ENCODE peak calls at places on chromosomes 16 and 17, in nine cellular contexts. G is HFFc6, U is AG04450, P is BE2C, Y is DND-41, V is cardiac fibroblast, K is HCT116, E is mesothelial cell of epicardium, B is stomach. X is an unnamed sample.

GRCh38 chr16:10370096-10370726 is 15.7 kb upstream of the ATF7IP2 start:
- DNase-seq in G (no peak), U (no peak), P (no peak), Y (no peak), V (no peak), K (no peak), E (no peak), B (no peak), X (no peak)

GRCh38 chr16:49015189-49015540 is 266.5 kb downstream of the CBLN1 start:
- DNase-seq in G (no peak), U (no peak), P (no peak), Y (no peak), V (no peak), K (no peak), E (no peak), B (no peak), X (no peak)

GRCh38 chr17:77286641-77287431 is 146.1 kb downstream of the SEC14L1 start:
- DNase-seq in G (peak; percentile 50), U (no peak), P (peak; percentile 77), Y (no peak), V (peak; percentile 81), K (peak; percentile 73), E (no peak), B (peak; percentile 88), X (no peak)

GRCh38 chr16:57318240-57318970 is 33.9 kb upstream of the PLLP start:
- DNase-seq in G (peak; percentile 13), U (no peak), P (no peak), Y (no peak), V (no peak), K (no peak), E (no peak), B (no peak), X (no peak)

GRCh38 chr16:23597003-23597756 is 1.1 kb upstream of the NDUFAB1 start:
- DNase-seq in G (peak; percentile 19), U (no peak), P (peak; percentile 81), Y (peak; percentile 11), V (no peak), K (peak; percentile 50), E (no peak), B (no peak), X (no peak)

GRCh38 chr17:74862108-74862901 is 2.6 kb upstream of the GRIN2C start:
- DNase-seq in G (no peak), U (no peak), P (peak; percentile 85), Y (peak; percentile 69), V (peak; percentile 41), K (no peak), E (no peak), B (peak; percentile 70), X (peak; percentile 53)

GRCh38 chr17:76524598-76525512 is 12.7 kb downstream of the CYGB start:
- DNase-seq in G (no peak), U (no peak), P (peak; percentile 73), Y (no peak), V (peak; percentile 85), K (no peak), E (no peak), B (peak; percentile 84), X (no peak)

GRCh38 chr16:56643080-56643778 is 4.8 kb downstream of the MT1A start:
- DNase-seq in G (peak; percentile 17), U (no peak), P (peak; percentile 69), Y (peak; percentile 57), V (peak; percentile 63), K (peak; percentile 78), E (no peak), B (peak; percentile 89), X (peak; percentile 51)

GRCh38 chr16:53785044-53785443 is 81.1 kb downstream of the FTO start:
- DNase-seq in G (no peak), U (no peak), P (no peak), Y (no peak), V (peak; percentile 52), K (no peak), E (no peak), B (no peak), X (no peak)

GRCh38 chr17:18025596-18026407 is 13.2 kb downstream of the ATPAF2 start:
- DNase-seq in G (peak; percentile 77), U (no peak), P (no peak), Y (no peak), V (peak; percentile 74), K (no peak), E (no peak), B (no peak), X (no peak)

GRCh38 chr17:76872221-76872873 is 4.1 kb downstream of the MGAT5B start:
- DNase-seq in G (peak; percentile 93), U (peak; percentile 90), P (no peak), Y (peak; percentile 46), V (peak; percentile 89), K (peak; percentile 81), E (no peak), B (no peak), X (no peak)

GRCh38 chr17:8188408-8188839 is 1.6 kb downstream of the BORCS6 start:
- DNase-seq in G (no peak), U (no peak), P (no peak), Y (peak; percentile 26), V (no peak), K (no peak), E (no peak), B (no peak), X (no peak)

GRCh38 chr17:50101346-50102163 is 6.4 kb downstream of the PDK2 start:
- DNase-seq in G (peak; percentile 28), U (no peak), P (peak; percentile 39), Y (no peak), V (no peak), K (no peak), E (no peak), B (peak; percentile 73), X (no peak)

GRCh38 chr17:56595831-56596740 is 2.6 kb downstream of the NOG start:
- DNase-seq in G (peak; percentile 59), U (no peak), P (no peak), Y (no peak), V (no peak), K (no peak), E (no peak), B (no peak), X (no peak)

GRCh38 chr16:73711441-73712080 is 585.1 kb upstream of the PSMD7 start:
- DNase-seq in G (no peak), U (no peak), P (no peak), Y (no peak), V (no peak), K (no peak), E (no peak), B (no peak), X (no peak)

GRCh38 chr16:4800290-4801041 is 2.0 kb downstream of the ROGDI start:
- DNase-seq in G (no peak), U (no peak), P (peak; percentile 91), Y (no peak), V (no peak), K (no peak), E (no peak), B (peak; percentile 84), X (no peak)

GRCh38 chr16:4089811-4090293 is 26.4 kb downstream of the ADCY9 start:
- DNase-seq in G (no peak), U (no peak), P (no peak), Y (no peak), V (no peak), K (no peak), E (no peak), B (no peak), X (no peak)

GRCh38 chr17:44363613-44364159 is at the start of gene FAM171A2:
- DNase-seq in G (no peak), U (peak; percentile 20), P (peak; percentile 85), Y (peak; percentile 79), V (peak; percentile 35), K (no peak), E (peak; percentile 81), B (peak; percentile 62), X (peak; percentile 70)

GRCh38 chr17:2146132-2146871 is 91.4 kb downstream of the HIC1 start:
- DNase-seq in G (no peak), U (no peak), P (no peak), Y (no peak), V (no peak), K (no peak), E (no peak), B (no peak), X (no peak)

GRCh38 chr17:5237541-5238016 is 2.9 kb upstream of the SCIMP start:
- DNase-seq in G (peak; percentile 63), U (no peak), P (peak; percentile 48), Y (peak; percentile 42), V (peak; percentile 78), K (peak; percentile 65), E (no peak), B (peak; percentile 61), X (peak; percentile 63)

GRCh38 chr17:17175917-17176316 is 30.2 kb downstream of the PLD6 start:
- DNase-seq in G (no peak), U (no peak), P (no peak), Y (peak; percentile 25), V (no peak), K (no peak), E (no peak), B (no peak), X (no peak)

GRCh38 chr17:50200447-50201225 is 795 bp downstream of the COL1A1 start:
- DNase-seq in G (peak; percentile 88), U (no peak), P (peak; percentile 86), Y (peak; percentile 78), V (peak; percentile 93), K (peak; percentile 88), E (peak; percentile 82), B (peak; percentile 94), X (peak; percentile 81)

DNA sequence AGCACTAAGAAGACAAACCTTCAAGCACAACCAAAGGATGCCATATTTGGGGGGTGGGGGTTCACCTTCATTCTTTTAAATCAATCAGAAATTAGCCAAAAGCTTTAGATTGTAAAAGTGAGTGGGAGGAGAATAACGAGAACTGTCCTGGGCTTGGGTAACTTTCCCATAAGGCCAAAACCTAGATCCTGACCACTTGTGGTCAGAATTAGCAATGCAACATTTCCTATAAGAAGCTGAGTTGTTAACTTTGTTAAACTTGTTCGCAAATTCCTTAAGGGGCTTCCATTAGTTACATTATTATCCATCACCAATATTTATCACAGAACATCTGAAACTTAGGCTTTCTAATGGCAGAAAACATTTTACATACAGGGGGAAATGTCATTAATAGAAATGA is 25.1 kb downstream of the STAT5B start:
- DNase-seq in G (no peak), U (no peak), P (no peak), Y (no peak), V (peak; percentile 59), K (no peak), E (no peak), B (no peak), X (no peak)
- TF ChIP-seq CTCF in G (peak; percentile 58), U (peak; percentile 46), P (peak; percentile 53), Y (no peak), V (peak; percentile 49), K (peak; percentile 48), E (no peak), B (peak; percentile 18), X (no peak)

GRCh38 chr16:90019543-90020259 is 445 bp upstream of the DBNDD1 start:
- DNase-seq in G (peak; percentile 79), U (peak; percentile 53), P (peak; percentile 75), Y (peak; percentile 38), V (peak; percentile 67), K (no peak), E (peak; percentile 52), B (peak; percentile 40), X (no peak)
- TF ChIP-seq CTCF in G (peak; percentile 38), U (peak; percentile 19), P (no peak), Y (peak; percentile 48), V (no peak), K (peak; percentile 45), E (peak; percentile 25), B (peak; percentile 73), X (no peak)

GRCh38 chr16:87233928-87234327 is 83.3 kb downstream of the C16orf95 start:
- DNase-seq in G (peak; percentile 30), U (no peak), P (no peak), Y (no peak), V (peak; percentile 72), K (no peak), E (no peak), B (no peak), X (no peak)
- TF ChIP-seq CTCF in G (peak; percentile 61), U (peak; percentile 43), P (peak; percentile 13), Y (no peak), V (peak; percentile 50), K (no peak), E (no peak), B (no peak), X (no peak)

GRCh38 chr17:9291912-9292562 is 270.7 kb downstream of the NTN1 start:
- DNase-seq in G (no peak), U (peak; percentile 8), P (peak; percentile 4), Y (peak; percentile 37), V (peak; percentile 33), K (no peak), E (no peak), B (peak; percentile 42), X (no peak)
- TF ChIP-seq CTCF in G (peak; percentile 71), U (peak; percentile 71), P (peak; percentile 15), Y (peak; percentile 75), V (peak; percentile 69), K (peak; percentile 75), E (peak; percentile 41), B (peak; percentile 73), X (peak; percentile 40)